ENCODE peak calls at places on chromosomes 1 and 21, in four cellular contexts. One of them, this sample, is unnamed.

GRCh38 chr1:62841587-62842169 is 57.7 kb downstream of the ATG4C start:
- DNase-seq in HepG2: peak; percentile 54
- DNase-seq in GM12878: peak; percentile 15
- DNase-seq in H1: no peak
- DNase-seq in this sample: peak; percentile 82

GRCh38 chr1:213051127-213051880 is at the start of gene RPS6KC1:
- DNase-seq in HepG2: peak; percentile 77
- DNase-seq in GM12878: no peak
- DNase-seq in H1: peak; percentile 85
- DNase-seq in this sample: peak; percentile 87

GRCh38 chr1:228081578-228082259 is 789 bp upstream of the ARF1 start:
- DNase-seq in HepG2: no peak
- DNase-seq in GM12878: no peak
- DNase-seq in H1: peak; percentile 61
- DNase-seq in this sample: no peak

GRCh38 chr1:148318123-148318899 is 164.8 kb downstream of the PPIAL4G start:
- DNase-seq in HepG2: no peak
- DNase-seq in GM12878: peak; percentile 27
- DNase-seq in H1: peak; percentile 63
- DNase-seq in this sample: no peak

GRCh38 chr21:26116456-26117011 is 54.0 kb downstream of the APP start:
- DNase-seq in HepG2: peak; percentile 23
- DNase-seq in GM12878: no peak
- DNase-seq in H1: no peak
- DNase-seq in this sample: no peak

GRCh38 chr1:15337656-15338402 is 71.9 kb upstream of the EFHD2 start:
- DNase-seq in HepG2: no peak
- DNase-seq in GM12878: no peak
- DNase-seq in H1: no peak
- DNase-seq in this sample: no peak

GRCh38 chr1:17539526-17540254 is at the start of gene ARHGEF10L:
- DNase-seq in HepG2: no peak
- DNase-seq in GM12878: no peak
- DNase-seq in H1: no peak
- DNase-seq in this sample: no peak

GRCh38 chr1:4500441-4500840 is 154.0 kb upstream of the AJAP1 start:
- DNase-seq in HepG2: no peak
- DNase-seq in GM12878: no peak
- DNase-seq in H1: no peak
- DNase-seq in this sample: no peak

GRCh38 chr1:66758247-66758755 is 6.0 kb downstream of the DYNLT5 start:
- DNase-seq in HepG2: no peak
- DNase-seq in GM12878: peak; percentile 40
- DNase-seq in H1: no peak
- DNase-seq in this sample: no peak

GRCh38 chr1:30668546-30669327 is 54.6 kb downstream of the MATN1 start:
- DNase-seq in HepG2: no peak
- DNase-seq in GM12878: no peak
- DNase-seq in H1: no peak
- DNase-seq in this sample: no peak

GRCh38 chr1:32972814-32973428 is 8.3 kb upstream of the RNF19B start:
- DNase-seq in HepG2: no peak
- DNase-seq in GM12878: no peak
- DNase-seq in H1: peak; percentile 88
- DNase-seq in this sample: peak; percentile 70

GRCh38 chr1:6637770-6638169 is 13.1 kb downstream of the THAP3 start:
- DNase-seq in HepG2: no peak
- DNase-seq in GM12878: no peak
- DNase-seq in H1: no peak
- DNase-seq in this sample: no peak

GRCh38 chr1:66840929-66841328 is 39.9 kb upstream of the INSL5 start:
- DNase-seq in HepG2: no peak
- DNase-seq in GM12878: no peak
- DNase-seq in H1: no peak
- DNase-seq in this sample: no peak

GRCh38 chr1:9629445-9630201 is 21.9 kb upstream of the PIK3CD start:
- DNase-seq in HepG2: no peak
- DNase-seq in GM12878: peak; percentile 71
- DNase-seq in H1: peak; percentile 49
- DNase-seq in this sample: no peak

GRCh38 chr1:247322849-247323586 is 8.6 kb downstream of the ZNF496 start:
- DNase-seq in HepG2: no peak
- DNase-seq in GM12878: no peak
- DNase-seq in H1: no peak
- DNase-seq in this sample: no peak

GRCh38 chr1:234619071-234619480 is 9.1 kb upstream of the IRF2BP2 start:
- DNase-seq in HepG2: no peak
- DNase-seq in GM12878: no peak
- DNase-seq in H1: no peak
- DNase-seq in this sample: no peak

GRCh38 chr21:18114735-18115134 is 129.9 kb upstream of the CHODL start:
- DNase-seq in HepG2: no peak
- DNase-seq in GM12878: no peak
- DNase-seq in H1: no peak
- DNase-seq in this sample: no peak

GRCh38 chr1:99304725-99305282 is 40.5 kb downstream of the PLPPR4 start:
- DNase-seq in HepG2: no peak
- DNase-seq in GM12878: no peak
- DNase-seq in H1: no peak
- DNase-seq in this sample: no peak

GRCh38 chr1:224988042-224988441 is 58.6 kb downstream of the DNAH14 start:
- DNase-seq in HepG2: no peak
- DNase-seq in GM12878: no peak
- DNase-seq in H1: no peak
- DNase-seq in this sample: no peak

GRCh38 chr1:86515597-86515996 is 31.3 kb upstream of the CLCA4 start:
- DNase-seq in HepG2: peak; percentile 50
- DNase-seq in GM12878: no peak
- DNase-seq in H1: no peak
- DNase-seq in this sample: no peak

GRCh38 chr1:17441265-17441992 is 2.0 kb upstream of the RCC2 start:
- DNase-seq in HepG2: no peak
- DNase-seq in GM12878: no peak
- DNase-seq in H1: no peak
- DNase-seq in this sample: no peak

GRCh38 chr21:34989337-34990151 is 59.6 kb downstream of the RUNX1 start:
- DNase-seq in HepG2: no peak
- DNase-seq in GM12878: no peak
- DNase-seq in H1: no peak
- DNase-seq in this sample: no peak

GRCh38 chr1:46639547-46639946 is 22.9 kb upstream of the MOB3C start:
- DNase-seq in HepG2: no peak
- DNase-seq in GM12878: no peak
- DNase-seq in H1: no peak
- DNase-seq in this sample: no peak

GRCh38 chr1:55898191-55898590 is 681.2 kb downstream of the PLPP3 start:
- DNase-seq in HepG2: peak; percentile 5
- DNase-seq in GM12878: no peak
- DNase-seq in H1: no peak
- DNase-seq in this sample: no peak

GRCh38 chr1:3607703-3608065 is 3.6 kb downstream of the MEGF6 start:
- DNase-seq in HepG2: no peak
- DNase-seq in GM12878: no peak
- DNase-seq in H1: no peak
- DNase-seq in this sample: no peak

GRCh38 chr1:29975036-29975694 is 738.8 kb downstream of the PTPRU start:
- DNase-seq in HepG2: peak; percentile 5
- DNase-seq in GM12878: no peak
- DNase-seq in H1: peak; percentile 81
- DNase-seq in this sample: peak; percentile 86

GRCh38 chr1:31843506-31843905 is 27.7 kb upstream of the SPOCD1 start:
- DNase-seq in HepG2: no peak
- DNase-seq in GM12878: no peak
- DNase-seq in H1: no peak
- DNase-seq in this sample: no peak

GRCh38 chr21:14620152-14620551 is 74.0 kb upstream of the SAMSN1 start:
- DNase-seq in HepG2: no peak
- DNase-seq in GM12878: no peak
- DNase-seq in H1: no peak
- DNase-seq in this sample: no peak

GRCh38 chr1:29379438-29380073 is 143.2 kb downstream of the PTPRU start:
- DNase-seq in HepG2: peak; percentile 53
- DNase-seq in GM12878: peak; percentile 2
- DNase-seq in H1: peak; percentile 68
- DNase-seq in this sample: peak; percentile 85

GRCh38 chr1:164272156-164272555 is 286.8 kb upstream of the PBX1 start:
- DNase-seq in HepG2: no peak
- DNase-seq in GM12878: no peak
- DNase-seq in H1: no peak
- DNase-seq in this sample: no peak

GRCh38 chr1:205922806-205923205 is 20.4 kb downstream of the SLC26A9 start:
- DNase-seq in HepG2: no peak
- DNase-seq in GM12878: no peak
- DNase-seq in H1: no peak
- DNase-seq in this sample: no peak

GRCh38 chr1:211577277-211577825 is 1.6 kb downstream of the SLC30A1 start:
- DNase-seq in HepG2: no peak
- DNase-seq in GM12878: no peak
- DNase-seq in H1: no peak
- DNase-seq in this sample: no peak

GRCh38 chr1:31432592-31433395 is 19.8 kb downstream of the SERINC2 start:
- DNase-seq in HepG2: no peak
- DNase-seq in GM12878: no peak
- DNase-seq in H1: no peak
- DNase-seq in this sample: no peak

GRCh38 chr1:228943436-228943835 is 208.2 kb downstream of the RHOU start:
- DNase-seq in HepG2: no peak
- DNase-seq in GM12878: no peak
- DNase-seq in H1: no peak
- DNase-seq in this sample: no peak

GRCh38 chr1:9413143-9413876 is 120.6 kb downstream of the SPSB1 start:
- DNase-seq in HepG2: no peak
- DNase-seq in GM12878: peak; percentile 89
- DNase-seq in H1: peak; percentile 59
- DNase-seq in this sample: no peak

GRCh38 chr1:53467391-53467790 is 8.2 kb downstream of the DMRTB1 start:
- DNase-seq in HepG2: no peak
- DNase-seq in GM12878: no peak
- DNase-seq in H1: no peak
- DNase-seq in this sample: no peak
- TF ChIP-seq SUZ12 in HepG2: no peak
- TF ChIP-seq SUZ12 in GM12878: no peak
- TF ChIP-seq SUZ12 in H1: no peak
- TF ChIP-seq SUZ12 in this sample: no peak

DNA sequence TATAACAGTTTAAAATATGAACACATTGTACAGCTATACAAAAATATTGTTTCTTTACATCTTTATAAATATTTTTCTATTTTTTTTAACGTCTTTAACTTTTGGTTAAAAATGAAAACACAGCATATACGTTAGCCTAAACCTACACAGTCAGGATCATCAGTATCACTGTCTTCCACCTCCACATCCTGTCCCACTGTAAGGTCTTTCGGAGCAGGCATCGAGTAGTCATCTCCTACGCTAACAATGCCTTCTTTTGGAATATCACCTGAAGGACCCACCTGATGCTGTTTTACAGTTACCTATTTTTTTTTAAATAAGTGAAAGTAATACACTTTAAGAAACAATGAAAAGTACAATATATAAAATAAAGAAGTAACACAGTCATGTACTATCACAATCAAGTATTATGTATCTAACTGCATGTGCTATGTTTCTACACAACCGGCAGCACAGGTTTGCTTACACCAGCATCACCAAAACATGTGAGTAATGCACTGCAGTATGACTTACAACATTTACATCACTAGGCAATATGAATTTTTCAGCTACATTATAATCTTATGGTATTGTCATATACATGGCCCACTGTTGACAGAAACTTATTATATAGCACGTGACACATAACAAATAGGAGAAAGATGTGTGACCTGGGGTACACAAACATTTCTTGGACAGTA is 254.4 kb downstream of the AKT3 start:
- DNase-seq in HepG2: no peak
- DNase-seq in GM12878: no peak
- DNase-seq in H1: no peak
- DNase-seq in this sample: no peak
- H3K4me3 ChIP-seq in HepG2: no peak overlapping the region
- H3K4me3 ChIP-seq in GM12878: no peak overlapping the region
- H3K4me3 ChIP-seq in H1: no peak overlapping the region
- H3K4me3 ChIP-seq in this sample: no peak overlapping the region

GRCh38 chr1:43766818-43767525 is 59.6 kb downstream of the ST3GAL3 start:
- DNase-seq in HepG2: no peak
- DNase-seq in GM12878: peak; percentile 67
- DNase-seq in H1: peak; percentile 58
- DNase-seq in this sample: peak; percentile 72

GRCh38 chr1:43760745-43761343 is 53.5 kb downstream of the ST3GAL3 start:
- DNase-seq in HepG2: no peak
- DNase-seq in GM12878: no peak
- DNase-seq in H1: no peak
- DNase-seq in this sample: no peak

GRCh38 chr1:43764581-43764980 is 57.2 kb downstream of the ST3GAL3 start:
- DNase-seq in HepG2: no peak
- DNase-seq in GM12878: no peak
- DNase-seq in H1: no peak
- DNase-seq in this sample: no peak

GRCh38 chr1:43766086-43766784 is 58.9 kb downstream of the ST3GAL3 start:
- DNase-seq in HepG2: no peak
- DNase-seq in GM12878: no peak
- DNase-seq in H1: peak; percentile 63
- DNase-seq in this sample: peak; percentile 93

DNA sequence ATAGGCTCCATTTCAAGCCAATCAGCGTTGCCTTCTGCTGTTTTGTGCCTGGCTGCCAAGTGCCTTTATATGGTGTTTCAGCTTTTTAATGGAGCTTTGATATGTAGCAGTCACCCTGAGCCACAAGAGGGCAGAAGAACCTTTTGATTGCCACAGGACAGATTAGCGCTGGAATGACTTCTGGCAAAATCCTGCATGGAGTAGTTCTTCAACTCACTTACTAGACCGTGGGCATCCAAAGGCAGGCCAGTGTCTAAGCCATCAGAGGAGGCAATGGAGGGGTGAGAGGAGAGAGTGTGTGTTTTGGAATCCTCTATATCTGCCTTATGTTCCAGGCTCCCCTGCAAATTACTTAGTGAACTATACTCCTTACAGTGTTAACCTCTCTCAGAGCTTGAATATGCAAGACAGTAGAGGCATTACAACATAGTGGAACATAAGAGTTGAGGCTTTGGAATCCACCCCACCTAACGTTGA is 56.2 kb downstream of the ST3GAL3 start:
- DNase-seq in HepG2: peak; percentile 71
- DNase-seq in GM12878: peak; percentile 72
- DNase-seq in H1: peak; percentile 63
- DNase-seq in this sample: peak; percentile 92
- TF ChIP-seq SUZ12 in HepG2: no peak
- TF ChIP-seq SUZ12 in GM12878: no peak
- TF ChIP-seq SUZ12 in H1: no peak
- TF ChIP-seq SUZ12 in this sample: no peak

DNA sequence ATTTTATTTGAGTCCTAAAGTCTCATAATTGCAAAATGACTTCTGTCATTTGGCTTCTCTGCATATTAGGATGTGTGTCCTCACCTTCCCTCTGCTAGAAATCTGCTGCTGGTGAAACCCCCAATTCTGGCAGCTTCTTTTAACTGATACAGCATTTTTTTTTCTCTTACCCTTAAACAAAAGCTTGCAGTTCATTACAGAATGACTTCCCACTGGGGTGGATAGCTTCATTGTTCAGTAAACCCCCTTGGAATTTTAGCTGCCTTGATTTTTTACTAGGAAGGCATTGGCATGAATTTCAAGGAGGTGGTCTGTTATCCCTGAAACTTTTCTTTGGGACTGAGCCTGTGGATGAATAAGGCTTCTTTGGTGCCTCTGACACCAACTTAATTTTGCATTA is 16.8 kb downstream of the TSEN15 start:
- DNase-seq in HepG2: no peak
- DNase-seq in GM12878: no peak
- DNase-seq in H1: no peak
- DNase-seq in this sample: peak; percentile 85
- H3K4me3 ChIP-seq in HepG2: no peak overlapping the region
- H3K4me3 ChIP-seq in GM12878: no peak overlapping the region
- H3K4me3 ChIP-seq in H1: no peak overlapping the region
- H3K4me3 ChIP-seq in this sample: no peak overlapping the region